ENCODE peak calls at places on chromosomes 2 and 18, in six cellular contexts. N, G, C, T, V and D are unnamed samples.
A peak's percentile ranks its signal among the peaks of the same experiment; 100 is the strongest.

GRCh38 chr2:130754811-130755210 is 529 bp upstream of the AMER3 start:
- DNase-seq in C (no peak), N (no peak), G (no peak), T (no peak), V (no peak), D (no peak)

GRCh38 chr2:238600506-238601432 is 174.0 kb downstream of the ASB1 start:
- DNase-seq in T (no peak), C (no peak), G (no peak), V (no peak), N (no peak), D (no peak)

GRCh38 chr18:79863946-79864725 is 66.4 kb downstream of the KCNG2 start:
- DNase-seq in N (no peak), C (no peak), V (no peak), T (no peak), G (no peak), D (no peak)

GRCh38 chr18:9196568-9196967 is 60.0 kb downstream of the ANKRD12 start:
- DNase-seq in C (no peak), N (no peak), T (no peak), G (no peak), V (no peak), D (no peak)

GRCh38 chr2:89851583-89851905 is 1160.1 kb downstream of the RPIA start:
- DNase-seq in V (no peak), G (no peak), T (no peak), C (no peak), N (no peak), D (peak; percentile 80)

GRCh38 chr2:181145645-181146044 is 165.2 kb downstream of the UBE2E3 start:
- DNase-seq in N (no peak), V (no peak), C (no peak), G (no peak), T (no peak), D (no peak)

GRCh38 chr2:124877065-124877671 is 852.1 kb downstream of the CNTNAP5 start:
- DNase-seq in T (no peak), N (peak; percentile 45), V (no peak), C (no peak), G (peak; percentile 81), D (no peak)

GRCh38 chr2:65350714-65351113 is 81.7 kb downstream of the SPRED2 start:
- DNase-seq in N (no peak), C (no peak), G (no peak), T (no peak), V (peak; percentile 50), D (peak; percentile 70)

GRCh38 chr2:6773007-6773693 is 92.6 kb downstream of the CMPK2 start:
- DNase-seq in G (peak; percentile 11), N (peak; percentile 27), V (peak; percentile 76), T (peak; percentile 79), C (peak; percentile 91), D (peak; percentile 96)

GRCh38 chr2:6770006-6770405 is 95.7 kb downstream of the CMPK2 start:
- DNase-seq in T (no peak), N (no peak), V (no peak), C (peak; percentile 44), G (no peak), D (no peak)

GRCh38 chr2:6772366-6772710 is 93.4 kb downstream of the CMPK2 start:
- DNase-seq in N (peak; percentile 12), V (no peak), T (no peak), G (peak; percentile 7), C (peak; percentile 58), D (peak; percentile 96)

GRCh38 chr2:6773694-6774044 is 92.0 kb downstream of the CMPK2 start:
- DNase-seq in T (no peak), N (no peak), G (no peak), C (no peak), V (no peak), D (peak; percentile 84)

GRCh38 chr2:6771539-6772365 is 94.0 kb downstream of the CMPK2 start:
- DNase-seq in N (no peak), G (no peak), C (no peak), V (no peak), T (no peak), D (peak; percentile 90)
- H3K4me2 ChIP-seq in N (no peak overlapping the region), G (no peak overlapping the region), C (no peak overlapping the region), V (no peak overlapping the region), T (no peak overlapping the region), D (peak overlapping the region; percentile 79)

GRCh38 chr2:177394622-177395021 is 2.0 kb downstream of the AGPS start:
- DNase-seq in V (no peak), T (no peak), N (no peak), G (no peak), C (no peak), D (no peak)
- H3K4me1 ChIP-seq in V (peaks cover 9% of the 10 kb centered on the region), T (peaks cover 44% of the 10 kb centered on the region), N (peaks cover 8% of the 10 kb centered on the region), G (peaks cover 6% of the 10 kb centered on the region), C (peaks cover 22% of the 10 kb centered on the region), D (peaks cover 55% of the 10 kb centered on the region)

DNA sequence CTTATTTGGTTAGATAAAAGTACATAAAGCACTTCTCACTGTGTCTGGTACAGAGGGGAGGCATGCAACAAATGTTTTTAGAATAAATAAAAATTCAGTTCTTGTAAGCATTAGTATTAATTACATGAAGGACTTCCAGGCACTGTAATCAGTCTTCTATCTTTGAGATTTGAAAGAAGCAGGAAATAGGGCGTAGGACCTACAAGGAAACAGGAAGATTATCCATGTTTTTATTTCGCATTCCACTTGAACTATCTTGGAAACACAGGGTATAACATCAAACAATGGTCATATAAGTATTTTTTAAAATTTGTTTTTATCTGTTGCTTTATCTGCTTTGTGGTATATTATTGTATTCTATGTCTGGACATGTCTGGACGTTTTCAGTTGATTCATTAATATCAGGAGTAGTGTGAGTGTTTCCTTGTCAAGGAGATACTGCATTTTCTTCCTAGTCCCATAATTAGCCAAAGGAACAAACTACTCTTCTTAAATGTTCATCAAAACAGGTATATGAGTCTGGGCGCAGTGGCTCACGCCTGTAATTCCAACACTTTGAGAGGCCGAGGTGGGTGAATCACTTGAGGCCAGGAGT is 32.5 kb downstream of the BMPR2 start:
- DNase-seq in C (no peak), G (no peak), V (no peak), T (no peak), N (no peak), D (no peak)
- H3K36me3 ChIP-seq in C (peaks cover 19% of the 10 kb centered on the region), G (no peaks in the 10 kb centered on the region), V (no peaks in the 10 kb centered on the region), T (no peaks in the 10 kb centered on the region), N (no peaks in the 10 kb centered on the region), D (no peaks in the 10 kb centered on the region)

GRCh38 chr2:200422532-200423262 is 87.2 kb downstream of the KCTD18 start:
- DNase-seq in N (no peak), V (no peak), T (no peak), C (no peak), G (no peak), D (no peak)
- H3K4me2 ChIP-seq in N (no peak overlapping the region), V (no peak overlapping the region), T (no peak overlapping the region), C (no peak overlapping the region), G (no peak overlapping the region), D (no peak overlapping the region)

DNA sequence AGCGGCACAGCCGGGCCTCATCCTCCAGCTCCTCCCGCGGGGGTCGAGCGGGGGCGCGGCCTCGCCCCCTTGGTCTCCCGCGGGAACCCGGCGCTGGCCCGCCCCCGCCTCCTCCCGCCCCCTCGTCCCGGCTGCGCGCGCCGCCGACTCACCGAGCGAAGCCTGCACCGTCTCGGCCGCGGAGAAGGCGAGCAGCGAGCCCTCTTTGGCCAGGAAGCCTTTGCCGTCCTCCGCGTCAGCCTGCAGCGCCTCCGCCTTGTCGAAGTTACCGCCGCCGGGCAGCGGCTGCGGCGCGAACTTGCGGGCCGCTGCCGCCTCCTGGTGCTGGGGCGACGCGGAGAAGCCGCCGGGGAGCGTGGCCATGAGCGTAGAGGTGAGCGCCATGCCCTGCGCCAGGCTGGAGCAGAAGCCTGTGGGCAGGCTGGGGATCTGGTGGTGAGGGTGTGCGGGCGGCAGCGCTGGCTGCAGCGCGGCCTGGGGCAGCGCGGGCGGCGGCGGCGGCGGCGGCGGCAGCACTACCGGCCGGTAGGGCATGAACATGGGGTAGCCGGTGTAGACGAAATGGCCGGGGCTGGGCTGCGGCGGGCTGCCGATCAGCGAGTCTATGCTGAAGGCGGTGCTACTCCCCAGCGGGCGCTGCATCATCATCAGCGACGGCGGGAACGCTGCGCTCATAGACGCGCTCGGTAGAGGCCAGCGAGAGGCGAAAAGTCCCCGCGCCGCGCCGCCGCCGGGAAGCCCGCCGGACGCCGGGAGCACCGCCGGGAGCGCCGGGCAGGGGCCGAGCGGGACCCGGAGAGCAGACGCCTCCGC is 683 bp downstream of the GBX2 start:
- DNase-seq in N (peak; percentile 20), G (peak; percentile 42), T (no peak), V (peak; percentile 33), C (peak; percentile 72), D (no peak)
- H3K4me1 ChIP-seq in N (no peaks in the 10 kb centered on the region), G (peaks cover 2% of the 10 kb centered on the region), T (no peaks in the 10 kb centered on the region), V (peaks cover 25% of the 10 kb centered on the region), C (no peaks in the 10 kb centered on the region), D (no peaks in the 10 kb centered on the region)

GRCh38 chr2:3319134-3319533 is 58.5 kb downstream of the EIPR1 start:
- DNase-seq in N (no peak), V (no peak), C (no peak), G (no peak), T (no peak), D (no peak)
- H3K36me3 ChIP-seq in N (no peaks in the 10 kb centered on the region), V (peaks cover 14% of the 10 kb centered on the region), C (no peaks in the 10 kb centered on the region), G (peaks cover 7% of the 10 kb centered on the region), T (no peaks in the 10 kb centered on the region), D (peaks cover 8% of the 10 kb centered on the region)

DNA sequence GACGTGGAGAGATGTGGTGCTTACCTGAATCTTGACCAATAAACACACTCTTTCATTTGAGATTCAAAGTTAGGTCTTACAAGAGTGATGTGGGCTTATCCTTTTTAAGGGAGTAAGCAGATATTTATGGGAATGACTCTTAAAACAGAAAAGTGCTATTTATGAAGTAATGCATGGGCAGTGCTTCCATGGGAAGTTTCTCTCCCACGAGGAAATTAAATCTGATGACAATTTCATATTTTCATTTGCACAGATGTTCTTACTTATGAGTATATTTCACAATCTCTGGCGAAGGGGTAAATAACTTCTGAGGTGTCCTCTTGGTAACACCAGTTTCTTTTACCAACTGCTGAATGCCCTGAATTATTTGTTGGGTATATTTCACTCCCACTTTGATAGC is 21.0 kb downstream of the PNPT1 start:
- DNase-seq in C (no peak), G (no peak), T (no peak), V (no peak), N (peak; percentile 27), D (no peak)
- H3K4me2 ChIP-seq in C (no peak overlapping the region), G (no peak overlapping the region), T (no peak overlapping the region), V (no peak overlapping the region), N (no peak overlapping the region), D (no peak overlapping the region)